ENCODE peak calls at places on chromosome 10, in nine cellular contexts. One of them, this sample, is unnamed.

GRCh38 chr10:12631216-12631615 is 281.9 kb downstream of the CAMK1D start:
- DNase-seq in endothelial cell of umbilical vein: no peak
- DNase-seq in breast epithelium: no peak
- DNase-seq in transverse colon: no peak
- DNase-seq in HCT116: no peak
- DNase-seq in sigmoid colon: no peak
- DNase-seq in prostate gland: no peak
- DNase-seq in K562: no peak
- DNase-seq in stomach: no peak
- DNase-seq in this sample: no peak

GRCh38 chr10:91975438-91975837 is 51.9 kb downstream of the BTAF1 start:
- DNase-seq in K562: no peak
- DNase-seq in endothelial cell of umbilical vein: no peak
- DNase-seq in stomach: no peak
- DNase-seq in breast epithelium: no peak
- DNase-seq in sigmoid colon: no peak
- DNase-seq in transverse colon: no peak
- DNase-seq in HCT116: no peak
- DNase-seq in prostate gland: no peak
- DNase-seq in this sample: no peak

GRCh38 chr10:48309711-48310226 is 3.3 kb downstream of the MAPK8 start:
- DNase-seq in stomach: no peak
- DNase-seq in K562: no peak
- DNase-seq in HCT116: peak
- DNase-seq in endothelial cell of umbilical vein: peak
- DNase-seq in sigmoid colon: no peak
- DNase-seq in prostate gland: no peak
- DNase-seq in breast epithelium: no peak
- DNase-seq in transverse colon: no peak
- DNase-seq in this sample: no peak

GRCh38 chr10:116687633-116688032 is 54.7 kb downstream of the HSPA12A start:
- DNase-seq in breast epithelium: no peak
- DNase-seq in HCT116: no peak
- DNase-seq in K562: no peak
- DNase-seq in prostate gland: no peak
- DNase-seq in stomach: no peak
- DNase-seq in transverse colon: no peak
- DNase-seq in sigmoid colon: peak
- DNase-seq in endothelial cell of umbilical vein: no peak
- DNase-seq in this sample: no peak

GRCh38 chr10:28975891-28976471 is 298.7 kb downstream of the BAMBI start:
- DNase-seq in stomach: no peak
- DNase-seq in transverse colon: no peak
- DNase-seq in endothelial cell of umbilical vein: no peak
- DNase-seq in sigmoid colon: no peak
- DNase-seq in K562: no peak
- DNase-seq in breast epithelium: no peak
- DNase-seq in prostate gland: no peak
- DNase-seq in HCT116: no peak
- DNase-seq in this sample: no peak

GRCh38 chr10:35259769-35260397 is 76.4 kb upstream of the CCNY start:
- DNase-seq in stomach: no peak
- DNase-seq in prostate gland: no peak
- DNase-seq in endothelial cell of umbilical vein: no peak
- DNase-seq in breast epithelium: no peak
- DNase-seq in HCT116: no peak
- DNase-seq in K562: no peak
- DNase-seq in transverse colon: no peak
- DNase-seq in sigmoid colon: no peak
- DNase-seq in this sample: no peak

GRCh38 chr10:35017608-35018007 is 72.5 kb downstream of the CUL2 start:
- DNase-seq in breast epithelium: no peak
- DNase-seq in prostate gland: no peak
- DNase-seq in transverse colon: no peak
- DNase-seq in sigmoid colon: no peak
- DNase-seq in endothelial cell of umbilical vein: no peak
- DNase-seq in K562: no peak
- DNase-seq in stomach: no peak
- DNase-seq in HCT116: no peak
- DNase-seq in this sample: no peak

GRCh38 chr10:31669367-31669766 is 259.3 kb downstream of the ARHGAP12 start:
- DNase-seq in HCT116: no peak
- DNase-seq in sigmoid colon: no peak
- DNase-seq in stomach: no peak
- DNase-seq in breast epithelium: no peak
- DNase-seq in endothelial cell of umbilical vein: no peak
- DNase-seq in K562: no peak
- DNase-seq in prostate gland: peak
- DNase-seq in transverse colon: no peak
- DNase-seq in this sample: no peak

GRCh38 chr10:44651834-44652233 is 259.3 kb upstream of the TMEM72 start:
- DNase-seq in HCT116: no peak
- DNase-seq in sigmoid colon: no peak
- DNase-seq in prostate gland: no peak
- DNase-seq in endothelial cell of umbilical vein: no peak
- DNase-seq in stomach: no peak
- DNase-seq in K562: no peak
- DNase-seq in transverse colon: no peak
- DNase-seq in breast epithelium: no peak
- DNase-seq in this sample: no peak

GRCh38 chr10:119139464-119140067 is 25.9 kb downstream of the SFXN4 start:
- DNase-seq in prostate gland: peak
- DNase-seq in K562: peak
- DNase-seq in transverse colon: no peak
- DNase-seq in HCT116: peak
- DNase-seq in sigmoid colon: no peak
- DNase-seq in stomach: peak
- DNase-seq in breast epithelium: no peak
- DNase-seq in endothelial cell of umbilical vein: peak
- DNase-seq in this sample: no peak

GRCh38 chr10:5611899-5612680 is 54.3 kb downstream of the ASB13 start:
- DNase-seq in endothelial cell of umbilical vein: no peak
- DNase-seq in breast epithelium: no peak
- DNase-seq in K562: no peak
- DNase-seq in prostate gland: no peak
- DNase-seq in transverse colon: no peak
- DNase-seq in stomach: no peak
- DNase-seq in HCT116: no peak
- DNase-seq in sigmoid colon: no peak
- DNase-seq in this sample: no peak

GRCh38 chr10:82037076-82037475 is 162.1 kb downstream of the NRG3 start:
- DNase-seq in HCT116: no peak
- DNase-seq in prostate gland: peak
- DNase-seq in breast epithelium: peak
- DNase-seq in transverse colon: no peak
- DNase-seq in endothelial cell of umbilical vein: no peak
- DNase-seq in sigmoid colon: peak
- DNase-seq in K562: no peak
- DNase-seq in stomach: no peak
- DNase-seq in this sample: no peak

GRCh38 chr10:129059977-129060376 is 407.1 kb upstream of the MGMT start:
- DNase-seq in endothelial cell of umbilical vein: no peak
- DNase-seq in breast epithelium: no peak
- DNase-seq in HCT116: no peak
- DNase-seq in sigmoid colon: no peak
- DNase-seq in K562: no peak
- DNase-seq in prostate gland: no peak
- DNase-seq in transverse colon: no peak
- DNase-seq in stomach: no peak
- DNase-seq in this sample: no peak

GRCh38 chr10:108180883-108181282 is 1016.4 kb upstream of the SORCS1 start:
- DNase-seq in HCT116: no peak
- DNase-seq in prostate gland: no peak
- DNase-seq in sigmoid colon: no peak
- DNase-seq in breast epithelium: no peak
- DNase-seq in K562: no peak
- DNase-seq in endothelial cell of umbilical vein: no peak
- DNase-seq in transverse colon: no peak
- DNase-seq in stomach: no peak
- DNase-seq in this sample: no peak

GRCh38 chr10:104254493-104255243 is at the start of gene GSTO1:
- DNase-seq in K562: peak
- DNase-seq in sigmoid colon: peak
- DNase-seq in endothelial cell of umbilical vein: peak
- DNase-seq in HCT116: peak
- DNase-seq in breast epithelium: peak
- DNase-seq in prostate gland: peak
- DNase-seq in stomach: peak
- DNase-seq in transverse colon: peak
- DNase-seq in this sample: peak

GRCh38 chr10:58209669-58210068 is 58.0 kb downstream of the IPMK start:
- DNase-seq in transverse colon: no peak
- DNase-seq in stomach: no peak
- DNase-seq in sigmoid colon: no peak
- DNase-seq in endothelial cell of umbilical vein: no peak
- DNase-seq in K562: no peak
- DNase-seq in breast epithelium: no peak
- DNase-seq in prostate gland: no peak
- DNase-seq in HCT116: no peak
- DNase-seq in this sample: no peak

GRCh38 chr10:96984512-96985225 is 152.6 kb downstream of the LCOR start:
- DNase-seq in prostate gland: no peak
- DNase-seq in endothelial cell of umbilical vein: no peak
- DNase-seq in stomach: no peak
- DNase-seq in K562: no peak
- DNase-seq in sigmoid colon: no peak
- DNase-seq in HCT116: no peak
- DNase-seq in breast epithelium: no peak
- DNase-seq in transverse colon: no peak
- DNase-seq in this sample: no peak

GRCh38 chr10:91883549-91884542 is 25.4 kb downstream of the FGFBP3 start:
- DNase-seq in prostate gland: peak
- DNase-seq in endothelial cell of umbilical vein: no peak
- DNase-seq in K562: no peak
- DNase-seq in stomach: peak
- DNase-seq in HCT116: no peak
- DNase-seq in breast epithelium: peak
- DNase-seq in transverse colon: no peak
- DNase-seq in sigmoid colon: no peak
- DNase-seq in this sample: no peak

GRCh38 chr10:3124412-3125175 is 48.0 kb downstream of the PITRM1 start:
- DNase-seq in K562: no peak
- DNase-seq in HCT116: no peak
- DNase-seq in endothelial cell of umbilical vein: no peak
- DNase-seq in sigmoid colon: no peak
- DNase-seq in breast epithelium: no peak
- DNase-seq in stomach: no peak
- DNase-seq in prostate gland: no peak
- DNase-seq in transverse colon: no peak
- DNase-seq in this sample: no peak
- TF ChIP-seq POLR2AphosphoS5 in K562: no peak
- TF ChIP-seq POLR2AphosphoS5 in HCT116: no peak
- TF ChIP-seq POLR2AphosphoS5 in endothelial cell of umbilical vein: no peak
- TF ChIP-seq POLR2AphosphoS5 in sigmoid colon: no peak
- TF ChIP-seq POLR2AphosphoS5 in breast epithelium: no peak
- TF ChIP-seq POLR2AphosphoS5 in stomach: no peak
- TF ChIP-seq POLR2AphosphoS5 in prostate gland: no peak
- TF ChIP-seq POLR2AphosphoS5 in transverse colon: no peak
- TF ChIP-seq POLR2AphosphoS5 in this sample: no peak

GRCh38 chr10:511101-511848 is 178.2 kb downstream of the DIP2C start:
- DNase-seq in stomach: peak
- DNase-seq in endothelial cell of umbilical vein: peak
- DNase-seq in prostate gland: peak
- DNase-seq in transverse colon: peak
- DNase-seq in HCT116: peak
- DNase-seq in sigmoid colon: peak
- DNase-seq in breast epithelium: peak
- DNase-seq in K562: peak
- DNase-seq in this sample: no peak

GRCh38 chr10:509361-510102 is 179.9 kb downstream of the DIP2C start:
- DNase-seq in stomach: no peak
- DNase-seq in endothelial cell of umbilical vein: no peak
- DNase-seq in sigmoid colon: peak
- DNase-seq in K562: no peak
- DNase-seq in HCT116: no peak
- DNase-seq in breast epithelium: no peak
- DNase-seq in prostate gland: no peak
- DNase-seq in transverse colon: no peak
- DNase-seq in this sample: no peak

GRCh38 chr10:511849-512191 is 177.6 kb downstream of the DIP2C start:
- DNase-seq in stomach: no peak
- DNase-seq in K562: no peak
- DNase-seq in breast epithelium: peak
- DNase-seq in transverse colon: no peak
- DNase-seq in prostate gland: no peak
- DNase-seq in sigmoid colon: peak
- DNase-seq in HCT116: no peak
- DNase-seq in endothelial cell of umbilical vein: no peak
- DNase-seq in this sample: no peak

GRCh38 chr10:508726-509125 is 180.7 kb downstream of the DIP2C start:
- DNase-seq in stomach: no peak
- DNase-seq in K562: no peak
- DNase-seq in breast epithelium: peak
- DNase-seq in transverse colon: no peak
- DNase-seq in prostate gland: no peak
- DNase-seq in HCT116: no peak
- DNase-seq in endothelial cell of umbilical vein: no peak
- DNase-seq in sigmoid colon: peak
- DNase-seq in this sample: no peak

GRCh38 chr10:510415-510881 is 179.0 kb downstream of the DIP2C start:
- DNase-seq in endothelial cell of umbilical vein: no peak
- DNase-seq in prostate gland: peak
- DNase-seq in K562: no peak
- DNase-seq in sigmoid colon: peak
- DNase-seq in HCT116: no peak
- DNase-seq in breast epithelium: no peak
- DNase-seq in stomach: no peak
- DNase-seq in transverse colon: no peak
- DNase-seq in this sample: no peak
- TF ChIP-seq POLR2AphosphoS5 in endothelial cell of umbilical vein: no peak
- TF ChIP-seq POLR2AphosphoS5 in prostate gland: peak
- TF ChIP-seq POLR2AphosphoS5 in K562: no peak
- TF ChIP-seq POLR2AphosphoS5 in sigmoid colon: peak
- TF ChIP-seq POLR2AphosphoS5 in HCT116: no peak
- TF ChIP-seq POLR2AphosphoS5 in breast epithelium: no peak
- TF ChIP-seq POLR2AphosphoS5 in stomach: no peak
- TF ChIP-seq POLR2AphosphoS5 in transverse colon: peak
- TF ChIP-seq POLR2AphosphoS5 in this sample: no peak

DNA sequence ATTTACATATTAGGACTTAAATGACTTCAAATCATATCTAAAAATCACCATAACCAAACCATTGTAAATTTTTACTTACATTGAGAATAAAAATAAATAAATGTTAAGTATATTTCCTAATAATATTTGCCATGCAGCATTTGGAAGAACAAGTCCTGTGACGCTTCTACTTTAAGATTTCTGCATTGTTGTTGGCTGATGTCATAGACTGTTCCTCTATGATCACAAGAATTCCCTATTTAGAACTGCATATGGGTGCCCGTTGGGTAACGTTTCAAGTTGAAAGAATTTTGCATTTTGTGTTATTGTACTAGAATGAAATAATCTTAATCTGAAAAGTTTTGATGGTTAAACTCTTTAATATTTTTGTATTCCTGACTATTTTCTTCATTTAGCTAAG is 5.1 kb upstream of the ITGB1 start:
- DNase-seq in sigmoid colon: no peak
- DNase-seq in prostate gland: no peak
- DNase-seq in stomach: no peak
- DNase-seq in HCT116: no peak
- DNase-seq in endothelial cell of umbilical vein: peak
- DNase-seq in K562: no peak
- DNase-seq in breast epithelium: no peak
- DNase-seq in transverse colon: no peak
- DNase-seq in this sample: no peak
- TF ChIP-seq POLR2AphosphoS5 in sigmoid colon: peak
- TF ChIP-seq POLR2AphosphoS5 in prostate gland: no peak
- TF ChIP-seq POLR2AphosphoS5 in stomach: no peak
- TF ChIP-seq POLR2AphosphoS5 in HCT116: no peak
- TF ChIP-seq POLR2AphosphoS5 in endothelial cell of umbilical vein: no peak
- TF ChIP-seq POLR2AphosphoS5 in K562: no peak
- TF ChIP-seq POLR2AphosphoS5 in breast epithelium: no peak
- TF ChIP-seq POLR2AphosphoS5 in transverse colon: peak
- TF ChIP-seq POLR2AphosphoS5 in this sample: peak

GRCh38 chr10:78566216-78567135 is 502.3 kb upstream of the ZMIZ1 start:
- DNase-seq in HCT116: no peak
- DNase-seq in endothelial cell of umbilical vein: no peak
- DNase-seq in sigmoid colon: peak
- DNase-seq in breast epithelium: no peak
- DNase-seq in prostate gland: no peak
- DNase-seq in K562: no peak
- DNase-seq in transverse colon: no peak
- DNase-seq in stomach: no peak
- DNase-seq in this sample: no peak
- TF ChIP-seq POLR2AphosphoS5 in HCT116: no peak
- TF ChIP-seq POLR2AphosphoS5 in endothelial cell of umbilical vein: no peak
- TF ChIP-seq POLR2AphosphoS5 in sigmoid colon: no peak
- TF ChIP-seq POLR2AphosphoS5 in breast epithelium: no peak
- TF ChIP-seq POLR2AphosphoS5 in prostate gland: no peak
- TF ChIP-seq POLR2AphosphoS5 in K562: no peak
- TF ChIP-seq POLR2AphosphoS5 in transverse colon: no peak
- TF ChIP-seq POLR2AphosphoS5 in stomach: no peak
- TF ChIP-seq POLR2AphosphoS5 in this sample: peak

This sample was measured in vagina.